ENCODE peak calls at places on chromosomes 2 and 18, in eight cellular contexts. One of them, this sample, is unnamed.

GRCh38 chr18:31042391-31043181 is at the start of gene DSC3:
- DNase-seq in ovary: no peak
- DNase-seq in HAP-1: no peak
- DNase-seq in activated T-cell treated with anti-CD3 and anti-CD28 coated beads, Interleukin-2, amount 50 U/mL, for 48 hours: peak; percentile 15
- DNase-seq in left colon: peak; percentile 23
- DNase-seq in NCI-H1417: no peak
- DNase-seq in NCI-H187 treated with DMSO at 0.1 percent for 48 hours: no peak
- DNase-seq in Kasumi-1: no peak
- DNase-seq in this sample: no peak

GRCh38 chr2:132037527-132038178 is 124.1 kb downstream of the ANKRD30BL start:
- DNase-seq in HAP-1: peak; percentile 44
- DNase-seq in ovary: no peak
- DNase-seq in Kasumi-1: no peak
- DNase-seq in left colon: peak; percentile 5
- DNase-seq in activated T-cell treated with anti-CD3 and anti-CD28 coated beads, Interleukin-2, amount 50 U/mL, for 48 hours: peak; percentile 17
- DNase-seq in NCI-H187 treated with DMSO at 0.1 percent for 48 hours: no peak
- DNase-seq in NCI-H1417: peak; percentile 31
- DNase-seq in this sample: peak; percentile 31

GRCh38 chr2:163345795-163346573 is 389.8 kb downstream of the FIGN start:
- DNase-seq in left colon: no peak
- DNase-seq in Kasumi-1: peak; percentile 93
- DNase-seq in HAP-1: peak; percentile 62
- DNase-seq in NCI-H187 treated with DMSO at 0.1 percent for 48 hours: no peak
- DNase-seq in NCI-H1417: peak; percentile 69
- DNase-seq in activated T-cell treated with anti-CD3 and anti-CD28 coated beads, Interleukin-2, amount 50 U/mL, for 48 hours: no peak
- DNase-seq in ovary: no peak
- DNase-seq in this sample: no peak

GRCh38 chr2:239955086-239955988 is 69.8 kb downstream of the NDUFA10 start:
- DNase-seq in activated T-cell treated with anti-CD3 and anti-CD28 coated beads, Interleukin-2, amount 50 U/mL, for 48 hours: no peak
- DNase-seq in HAP-1: no peak
- DNase-seq in ovary: no peak
- DNase-seq in left colon: no peak
- DNase-seq in NCI-H1417: no peak
- DNase-seq in Kasumi-1: no peak
- DNase-seq in NCI-H187 treated with DMSO at 0.1 percent for 48 hours: no peak
- DNase-seq in this sample: no peak

GRCh38 chr18:67730884-67731283 is 214.4 kb upstream of the DSEL start:
- DNase-seq in ovary: no peak
- DNase-seq in HAP-1: no peak
- DNase-seq in NCI-H187 treated with DMSO at 0.1 percent for 48 hours: no peak
- DNase-seq in NCI-H1417: no peak
- DNase-seq in Kasumi-1: no peak
- DNase-seq in activated T-cell treated with anti-CD3 and anti-CD28 coated beads, Interleukin-2, amount 50 U/mL, for 48 hours: no peak
- DNase-seq in left colon: no peak
- DNase-seq in this sample: no peak

GRCh38 chr18:57559311-57559710 is 27.2 kb downstream of the FECH start:
- DNase-seq in ovary: no peak
- DNase-seq in NCI-H1417: no peak
- DNase-seq in NCI-H187 treated with DMSO at 0.1 percent for 48 hours: no peak
- DNase-seq in Kasumi-1: no peak
- DNase-seq in activated T-cell treated with anti-CD3 and anti-CD28 coated beads, Interleukin-2, amount 50 U/mL, for 48 hours: no peak
- DNase-seq in left colon: no peak
- DNase-seq in HAP-1: no peak
- DNase-seq in this sample: no peak

GRCh38 chr2:10497797-10498251 is 49.7 kb upstream of the ODC1 start:
- DNase-seq in activated T-cell treated with anti-CD3 and anti-CD28 coated beads, Interleukin-2, amount 50 U/mL, for 48 hours: peak; percentile 71
- DNase-seq in left colon: peak; percentile 83
- DNase-seq in Kasumi-1: peak; percentile 79
- DNase-seq in HAP-1: peak; percentile 47
- DNase-seq in NCI-H1417: no peak
- DNase-seq in ovary: no peak
- DNase-seq in NCI-H187 treated with DMSO at 0.1 percent for 48 hours: no peak
- DNase-seq in this sample: peak; percentile 75

GRCh38 chr18:74425161-74425560 is 31.9 kb downstream of the DIPK1C start:
- DNase-seq in activated T-cell treated with anti-CD3 and anti-CD28 coated beads, Interleukin-2, amount 50 U/mL, for 48 hours: no peak
- DNase-seq in HAP-1: no peak
- DNase-seq in Kasumi-1: no peak
- DNase-seq in NCI-H1417: no peak
- DNase-seq in left colon: no peak
- DNase-seq in ovary: no peak
- DNase-seq in NCI-H187 treated with DMSO at 0.1 percent for 48 hours: no peak
- DNase-seq in this sample: no peak

GRCh38 chr2:30361751-30362394 is 85.2 kb upstream of the LCLAT1 start:
- DNase-seq in Kasumi-1: no peak
- DNase-seq in NCI-H1417: peak; percentile 24
- DNase-seq in ovary: no peak
- DNase-seq in left colon: no peak
- DNase-seq in HAP-1: no peak
- DNase-seq in NCI-H187 treated with DMSO at 0.1 percent for 48 hours: no peak
- DNase-seq in activated T-cell treated with anti-CD3 and anti-CD28 coated beads, Interleukin-2, amount 50 U/mL, for 48 hours: no peak
- DNase-seq in this sample: no peak

GRCh38 chr2:201420442-201421113 is 30.7 kb downstream of the TRAK2 start:
- DNase-seq in left colon: no peak
- DNase-seq in ovary: no peak
- DNase-seq in HAP-1: no peak
- DNase-seq in activated T-cell treated with anti-CD3 and anti-CD28 coated beads, Interleukin-2, amount 50 U/mL, for 48 hours: no peak
- DNase-seq in Kasumi-1: no peak
- DNase-seq in NCI-H187 treated with DMSO at 0.1 percent for 48 hours: no peak
- DNase-seq in NCI-H1417: no peak
- DNase-seq in this sample: no peak

GRCh38 chr2:119549236-119549635 is 5.0 kb downstream of the CFAP221 start:
- DNase-seq in activated T-cell treated with anti-CD3 and anti-CD28 coated beads, Interleukin-2, amount 50 U/mL, for 48 hours: no peak
- DNase-seq in NCI-H187 treated with DMSO at 0.1 percent for 48 hours: no peak
- DNase-seq in ovary: no peak
- DNase-seq in Kasumi-1: no peak
- DNase-seq in NCI-H1417: no peak
- DNase-seq in left colon: no peak
- DNase-seq in HAP-1: no peak
- DNase-seq in this sample: no peak

GRCh38 chr2:175017618-175018414 is 12.6 kb upstream of the CHN1 start:
- DNase-seq in left colon: no peak
- DNase-seq in HAP-1: no peak
- DNase-seq in ovary: no peak
- DNase-seq in Kasumi-1: no peak
- DNase-seq in activated T-cell treated with anti-CD3 and anti-CD28 coated beads, Interleukin-2, amount 50 U/mL, for 48 hours: no peak
- DNase-seq in NCI-H187 treated with DMSO at 0.1 percent for 48 hours: no peak
- DNase-seq in NCI-H1417: no peak
- DNase-seq in this sample: no peak

GRCh38 chr2:74528600-74529356 is 728 bp downstream of the AUP1 start:
- DNase-seq in NCI-H187 treated with DMSO at 0.1 percent for 48 hours: no peak
- DNase-seq in HAP-1: no peak
- DNase-seq in Kasumi-1: no peak
- DNase-seq in activated T-cell treated with anti-CD3 and anti-CD28 coated beads, Interleukin-2, amount 50 U/mL, for 48 hours: no peak
- DNase-seq in NCI-H1417: no peak
- DNase-seq in left colon: no peak
- DNase-seq in ovary: no peak
- DNase-seq in this sample: no peak

GRCh38 chr2:234478121-234478858 is 18.6 kb downstream of the ARL4C start:
- DNase-seq in activated T-cell treated with anti-CD3 and anti-CD28 coated beads, Interleukin-2, amount 50 U/mL, for 48 hours: peak; percentile 44
- DNase-seq in left colon: no peak
- DNase-seq in ovary: no peak
- DNase-seq in NCI-H1417: no peak
- DNase-seq in HAP-1: no peak
- DNase-seq in NCI-H187 treated with DMSO at 0.1 percent for 48 hours: no peak
- DNase-seq in Kasumi-1: no peak
- DNase-seq in this sample: no peak

GRCh38 chr18:56967032-56967431 is 179.9 kb upstream of the BOD1L2 start:
- DNase-seq in ovary: no peak
- DNase-seq in HAP-1: no peak
- DNase-seq in NCI-H1417: no peak
- DNase-seq in Kasumi-1: no peak
- DNase-seq in activated T-cell treated with anti-CD3 and anti-CD28 coated beads, Interleukin-2, amount 50 U/mL, for 48 hours: no peak
- DNase-seq in NCI-H187 treated with DMSO at 0.1 percent for 48 hours: no peak
- DNase-seq in left colon: no peak
- DNase-seq in this sample: no peak

GRCh38 chr2:95350320-95351079 is 52.0 kb upstream of the FAHD2A start:
- DNase-seq in NCI-H1417: no peak
- DNase-seq in activated T-cell treated with anti-CD3 and anti-CD28 coated beads, Interleukin-2, amount 50 U/mL, for 48 hours: no peak
- DNase-seq in NCI-H187 treated with DMSO at 0.1 percent for 48 hours: no peak
- DNase-seq in Kasumi-1: no peak
- DNase-seq in HAP-1: no peak
- DNase-seq in left colon: no peak
- DNase-seq in ovary: peak; percentile 9
- DNase-seq in this sample: no peak

GRCh38 chr2:128305555-128306080 is 13.1 kb downstream of the HS6ST1 start:
- DNase-seq in NCI-H1417: peak; percentile 69
- DNase-seq in activated T-cell treated with anti-CD3 and anti-CD28 coated beads, Interleukin-2, amount 50 U/mL, for 48 hours: no peak
- DNase-seq in NCI-H187 treated with DMSO at 0.1 percent for 48 hours: peak; percentile 25
- DNase-seq in left colon: peak; percentile 11
- DNase-seq in ovary: no peak
- DNase-seq in HAP-1: no peak
- DNase-seq in Kasumi-1: no peak
- DNase-seq in this sample: no peak

This sample was measured in amygdala.